ENCODE peak calls at places on chromosomes 3 and 15, in ten cellular contexts. One of them, this sample, is unnamed. For H3K4me1, the result is how much of the 10 kb centered on the place peaks cover.

GRCh38 chr3:165837058-165837525 is at the start of gene BCHE:
- DNase-seq in heart right ventricle: peak
- DNase-seq in Panc1: peak
- DNase-seq in CD4-positive, CD25-positive, alpha-beta regulatory T cell: no peak
- DNase-seq in ovary: peak
- DNase-seq in neuronal stem cell: peak
- DNase-seq in PC-3: peak
- DNase-seq in prostate gland: no peak
- DNase-seq in psoas muscle: peak
- DNase-seq in esophagus muscularis mucosa: no peak
- DNase-seq in this sample: no peak

GRCh38 chr3:153343988-153344782 is 182.2 kb downstream of the RAP2B start:
- DNase-seq in heart right ventricle: no peak
- DNase-seq in Panc1: no peak
- DNase-seq in CD4-positive, CD25-positive, alpha-beta regulatory T cell: no peak
- DNase-seq in ovary: no peak
- DNase-seq in neuronal stem cell: no peak
- DNase-seq in PC-3: no peak
- DNase-seq in prostate gland: no peak
- DNase-seq in psoas muscle: no peak
- DNase-seq in esophagus muscularis mucosa: no peak
- DNase-seq in this sample: no peak

GRCh38 chr3:45253316-45253715 is 27.2 kb upstream of the TMEM158 start:
- DNase-seq in heart right ventricle: no peak
- DNase-seq in Panc1: no peak
- DNase-seq in CD4-positive, CD25-positive, alpha-beta regulatory T cell: no peak
- DNase-seq in ovary: no peak
- DNase-seq in neuronal stem cell: no peak
- DNase-seq in PC-3: no peak
- DNase-seq in prostate gland: no peak
- DNase-seq in psoas muscle: no peak
- DNase-seq in esophagus muscularis mucosa: no peak
- DNase-seq in this sample: no peak

GRCh38 chr3:47323431-47324277 is 40.9 kb downstream of the KLHL18 start:
- DNase-seq in heart right ventricle: no peak
- DNase-seq in Panc1: no peak
- DNase-seq in CD4-positive, CD25-positive, alpha-beta regulatory T cell: peak
- DNase-seq in ovary: no peak
- DNase-seq in neuronal stem cell: no peak
- DNase-seq in PC-3: peak
- DNase-seq in prostate gland: no peak
- DNase-seq in psoas muscle: no peak
- DNase-seq in esophagus muscularis mucosa: no peak
- DNase-seq in this sample: peak

GRCh38 chr3:124986153-124987143 is 51.9 kb upstream of the MUC13 start:
- DNase-seq in heart right ventricle: no peak
- DNase-seq in Panc1: no peak
- DNase-seq in CD4-positive, CD25-positive, alpha-beta regulatory T cell: no peak
- DNase-seq in ovary: no peak
- DNase-seq in neuronal stem cell: no peak
- DNase-seq in PC-3: peak
- DNase-seq in prostate gland: peak
- DNase-seq in psoas muscle: no peak
- DNase-seq in esophagus muscularis mucosa: no peak
- DNase-seq in this sample: peak

GRCh38 chr15:53589526-53590057 is 169.9 kb downstream of the WDR72 start:
- DNase-seq in heart right ventricle: no peak
- DNase-seq in Panc1: no peak
- DNase-seq in CD4-positive, CD25-positive, alpha-beta regulatory T cell: no peak
- DNase-seq in ovary: no peak
- DNase-seq in neuronal stem cell: no peak
- DNase-seq in PC-3: no peak
- DNase-seq in prostate gland: no peak
- DNase-seq in psoas muscle: no peak
- DNase-seq in esophagus muscularis mucosa: no peak
- DNase-seq in this sample: no peak

GRCh38 chr15:31605467-31605931 is 278.9 kb downstream of the KLF13 start:
- DNase-seq in heart right ventricle: no peak
- DNase-seq in Panc1: no peak
- DNase-seq in CD4-positive, CD25-positive, alpha-beta regulatory T cell: no peak
- DNase-seq in ovary: no peak
- DNase-seq in neuronal stem cell: no peak
- DNase-seq in PC-3: peak
- DNase-seq in prostate gland: no peak
- DNase-seq in psoas muscle: no peak
- DNase-seq in esophagus muscularis mucosa: no peak
- DNase-seq in this sample: peak

GRCh38 chr3:108822167-108822897 is at the start of gene TRAT1:
- DNase-seq in heart right ventricle: no peak
- DNase-seq in Panc1: no peak
- DNase-seq in CD4-positive, CD25-positive, alpha-beta regulatory T cell: peak
- DNase-seq in ovary: no peak
- DNase-seq in neuronal stem cell: no peak
- DNase-seq in PC-3: no peak
- DNase-seq in prostate gland: no peak
- DNase-seq in psoas muscle: no peak
- DNase-seq in esophagus muscularis mucosa: no peak
- DNase-seq in this sample: no peak

GRCh38 chr15:36484038-36484778 is 95.2 kb upstream of the CDIN1 start:
- DNase-seq in heart right ventricle: no peak
- DNase-seq in Panc1: no peak
- DNase-seq in CD4-positive, CD25-positive, alpha-beta regulatory T cell: no peak
- DNase-seq in ovary: no peak
- DNase-seq in neuronal stem cell: no peak
- DNase-seq in PC-3: peak
- DNase-seq in prostate gland: no peak
- DNase-seq in psoas muscle: no peak
- DNase-seq in esophagus muscularis mucosa: no peak
- DNase-seq in this sample: no peak

GRCh38 chr3:134338201-134338512 is 36.1 kb downstream of the AMOTL2 start:
- DNase-seq in heart right ventricle: no peak
- DNase-seq in Panc1: no peak
- DNase-seq in CD4-positive, CD25-positive, alpha-beta regulatory T cell: no peak
- DNase-seq in ovary: no peak
- DNase-seq in neuronal stem cell: no peak
- DNase-seq in PC-3: no peak
- DNase-seq in prostate gland: no peak
- DNase-seq in psoas muscle: no peak
- DNase-seq in esophagus muscularis mucosa: no peak
- DNase-seq in this sample: no peak
- H3K4me1 ChIP-seq in heart right ventricle: under half
- H3K4me1 ChIP-seq in Panc1: under half
- H3K4me1 ChIP-seq in CD4-positive, CD25-positive, alpha-beta regulatory T cell: under half
- H3K4me1 ChIP-seq in ovary: under half
- H3K4me1 ChIP-seq in neuronal stem cell: under half
- H3K4me1 ChIP-seq in PC-3: under half
- H3K4me1 ChIP-seq in prostate gland: under half
- H3K4me1 ChIP-seq in psoas muscle: under half
- H3K4me1 ChIP-seq in esophagus muscularis mucosa: half or more
- H3K4me1 ChIP-seq in this sample: under half

DNA sequence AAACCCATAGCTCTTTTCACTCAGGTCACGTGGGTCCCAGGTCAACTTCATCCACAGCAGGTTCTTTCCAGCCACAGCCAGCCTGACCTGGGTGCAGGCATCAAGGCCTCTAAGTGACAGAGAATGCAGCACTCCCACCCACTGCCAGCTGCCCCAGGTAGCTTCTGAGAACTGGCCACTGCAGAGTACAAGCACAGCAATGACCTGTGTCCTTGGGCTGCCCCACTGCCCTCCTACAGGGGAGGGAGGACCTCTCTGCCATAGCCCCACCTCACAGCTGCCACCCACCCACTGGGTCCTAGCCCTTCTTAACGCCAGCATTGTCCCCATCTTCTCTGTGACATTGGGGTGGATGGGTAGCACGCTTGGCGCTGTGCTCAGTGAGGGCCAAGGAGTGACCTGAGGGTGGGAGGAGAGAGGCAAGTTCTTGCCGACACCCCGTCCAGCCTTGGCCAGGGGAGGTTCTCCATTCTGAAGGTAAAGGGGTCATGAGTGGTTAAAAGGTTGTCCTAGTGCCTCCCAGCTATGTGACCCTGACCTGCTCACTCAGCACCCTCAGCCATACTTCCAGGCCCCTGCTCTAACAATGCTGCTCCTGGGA is 12.4 kb downstream of the CISH start:
- DNase-seq in heart right ventricle: peak
- DNase-seq in Panc1: no peak
- DNase-seq in CD4-positive, CD25-positive, alpha-beta regulatory T cell: no peak
- DNase-seq in ovary: no peak
- DNase-seq in neuronal stem cell: no peak
- DNase-seq in PC-3: no peak
- DNase-seq in prostate gland: no peak
- DNase-seq in psoas muscle: no peak
- DNase-seq in esophagus muscularis mucosa: no peak
- DNase-seq in this sample: no peak
- H3K4me1 ChIP-seq in heart right ventricle: under half
- H3K4me1 ChIP-seq in Panc1: under half
- H3K4me1 ChIP-seq in CD4-positive, CD25-positive, alpha-beta regulatory T cell: half or more
- H3K4me1 ChIP-seq in ovary: under half
- H3K4me1 ChIP-seq in neuronal stem cell: under half
- H3K4me1 ChIP-seq in PC-3: under half
- H3K4me1 ChIP-seq in prostate gland: under half
- H3K4me1 ChIP-seq in psoas muscle: under half
- H3K4me1 ChIP-seq in esophagus muscularis mucosa: half or more
- H3K4me1 ChIP-seq in this sample: under half

GRCh38 chr3:69244036-69244435 is 121.6 kb upstream of the LMOD3 start:
- DNase-seq in heart right ventricle: no peak
- DNase-seq in Panc1: no peak
- DNase-seq in CD4-positive, CD25-positive, alpha-beta regulatory T cell: no peak
- DNase-seq in ovary: no peak
- DNase-seq in neuronal stem cell: no peak
- DNase-seq in PC-3: no peak
- DNase-seq in prostate gland: no peak
- DNase-seq in psoas muscle: no peak
- DNase-seq in esophagus muscularis mucosa: no peak
- DNase-seq in this sample: no peak

GRCh38 chr3:69236808-69237707 is 114.7 kb upstream of the LMOD3 start:
- DNase-seq in heart right ventricle: peak
- DNase-seq in Panc1: no peak
- DNase-seq in CD4-positive, CD25-positive, alpha-beta regulatory T cell: peak
- DNase-seq in ovary: no peak
- DNase-seq in neuronal stem cell: no peak
- DNase-seq in PC-3: no peak
- DNase-seq in prostate gland: no peak
- DNase-seq in psoas muscle: no peak
- DNase-seq in esophagus muscularis mucosa: no peak
- DNase-seq in this sample: no peak

GRCh38 chr3:69239063-69239462 is 116.7 kb upstream of the LMOD3 start:
- DNase-seq in heart right ventricle: no peak
- DNase-seq in Panc1: no peak
- DNase-seq in CD4-positive, CD25-positive, alpha-beta regulatory T cell: no peak
- DNase-seq in ovary: no peak
- DNase-seq in neuronal stem cell: no peak
- DNase-seq in PC-3: no peak
- DNase-seq in prostate gland: no peak
- DNase-seq in psoas muscle: no peak
- DNase-seq in esophagus muscularis mucosa: no peak
- DNase-seq in this sample: no peak

GRCh38 chr3:69241769-69242168 is 119.4 kb upstream of the LMOD3 start:
- DNase-seq in heart right ventricle: no peak
- DNase-seq in Panc1: no peak
- DNase-seq in CD4-positive, CD25-positive, alpha-beta regulatory T cell: no peak
- DNase-seq in ovary: no peak
- DNase-seq in neuronal stem cell: no peak
- DNase-seq in PC-3: no peak
- DNase-seq in prostate gland: no peak
- DNase-seq in psoas muscle: no peak
- DNase-seq in esophagus muscularis mucosa: no peak
- DNase-seq in this sample: no peak

DNA sequence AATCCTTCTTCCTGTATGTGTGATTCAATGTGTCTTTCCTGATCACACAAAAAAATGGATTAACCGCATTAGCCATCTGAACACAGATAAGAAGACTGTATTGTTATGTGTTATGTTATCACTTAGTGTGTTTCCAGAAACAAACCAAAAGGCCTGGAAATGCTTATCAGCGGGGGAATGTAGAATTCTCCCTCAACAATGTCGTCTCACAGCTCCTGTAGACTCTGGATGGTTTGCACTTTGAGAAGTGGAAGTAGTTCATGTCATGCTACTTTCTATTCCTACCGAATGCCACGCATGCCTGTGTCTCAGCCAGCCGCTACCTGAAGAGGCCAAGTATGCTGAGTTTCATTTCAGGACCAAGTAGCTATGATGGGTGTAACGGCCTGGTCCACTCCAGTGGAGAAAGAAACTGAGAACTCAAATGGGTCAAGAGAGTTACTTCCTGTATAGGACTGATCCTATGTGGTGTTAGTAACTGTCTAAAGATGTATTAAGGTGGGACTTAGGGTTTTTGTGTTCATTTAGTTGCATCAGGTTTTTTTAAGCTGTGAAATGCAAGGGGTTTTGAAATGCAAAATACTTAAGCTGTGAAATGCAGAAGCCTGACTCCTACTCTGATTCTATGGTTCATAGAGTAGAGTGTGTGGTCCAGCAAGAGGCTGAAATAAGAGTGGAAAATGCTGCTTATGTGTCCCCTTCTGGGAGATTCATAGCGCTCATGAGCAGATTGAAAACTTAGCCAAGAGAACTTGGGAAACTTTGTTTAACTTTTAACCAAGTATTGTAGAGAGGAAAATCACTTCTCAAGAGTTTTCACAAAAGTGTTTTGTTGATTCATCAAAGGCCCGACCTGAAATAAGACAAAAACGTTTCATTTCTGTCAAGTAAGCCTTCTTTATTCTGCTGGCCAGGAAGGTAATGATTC is 118.5 kb upstream of the LMOD3 start:
- DNase-seq in heart right ventricle: no peak
- DNase-seq in Panc1: no peak
- DNase-seq in CD4-positive, CD25-positive, alpha-beta regulatory T cell: no peak
- DNase-seq in ovary: no peak
- DNase-seq in neuronal stem cell: no peak
- DNase-seq in PC-3: no peak
- DNase-seq in prostate gland: no peak
- DNase-seq in psoas muscle: no peak
- DNase-seq in esophagus muscularis mucosa: no peak
- DNase-seq in this sample: no peak
- H3K4me1 ChIP-seq in heart right ventricle: under half
- H3K4me1 ChIP-seq in Panc1: under half
- H3K4me1 ChIP-seq in CD4-positive, CD25-positive, alpha-beta regulatory T cell: under half
- H3K4me1 ChIP-seq in ovary: under half
- H3K4me1 ChIP-seq in neuronal stem cell: under half
- H3K4me1 ChIP-seq in PC-3: under half
- H3K4me1 ChIP-seq in prostate gland: under half
- H3K4me1 ChIP-seq in psoas muscle: under half
- H3K4me1 ChIP-seq in esophagus muscularis mucosa: under half
- H3K4me1 ChIP-seq in this sample: under half

GRCh38 chr3:69210068-69210730 is 87.8 kb upstream of the LMOD3 start:
- DNase-seq in heart right ventricle: no peak
- DNase-seq in Panc1: no peak
- DNase-seq in CD4-positive, CD25-positive, alpha-beta regulatory T cell: no peak
- DNase-seq in ovary: no peak
- DNase-seq in neuronal stem cell: no peak
- DNase-seq in PC-3: no peak
- DNase-seq in prostate gland: no peak
- DNase-seq in psoas muscle: no peak
- DNase-seq in esophagus muscularis mucosa: no peak
- DNase-seq in this sample: no peak
- H3K4me1 ChIP-seq in heart right ventricle: under half
- H3K4me1 ChIP-seq in Panc1: under half
- H3K4me1 ChIP-seq in CD4-positive, CD25-positive, alpha-beta regulatory T cell: under half
- H3K4me1 ChIP-seq in ovary: under half
- H3K4me1 ChIP-seq in neuronal stem cell: under half
- H3K4me1 ChIP-seq in PC-3: under half
- H3K4me1 ChIP-seq in prostate gland: under half
- H3K4me1 ChIP-seq in psoas muscle: under half
- H3K4me1 ChIP-seq in esophagus muscularis mucosa: under half
- H3K4me1 ChIP-seq in this sample: under half

This sample was measured in keratinocyte.